ENCODE peak calls at places on chromosome 15, in four cellular contexts. B is GM12878, N is H1, X is K562. E is an unnamed sample.

GRCh38 chr15:59685737-59686297 is 3.3 kb downstream of the BNIP2 start:
- DNase-seq in B (no peak), N (no peak), X (peak), E (no peak)

GRCh38 chr15:68775671-68776476 is 44.8 kb downstream of the ANP32A start:
- DNase-seq in B (no peak), N (no peak), X (no peak), E (no peak)

GRCh38 chr15:59791079-59791478 is 102.0 kb upstream of the BNIP2 start:
- DNase-seq in B (no peak), N (no peak), X (no peak), E (no peak)

GRCh38 chr15:55703873-55704285 is 39.1 kb downstream of the PRTG start:
- DNase-seq in B (peak), N (no peak), X (no peak), E (no peak)

GRCh38 chr15:64844576-64845140 is 2.9 kb downstream of the PLEKHO2 start:
- DNase-seq in B (no peak), N (no peak), X (no peak), E (no peak)

GRCh38 chr15:31302778-31303433 is 23.7 kb upstream of the KLF13 start:
- DNase-seq in B (no peak), N (no peak), X (no peak), E (no peak)

GRCh38 chr15:69807752-69808151 is 290.0 kb downstream of the TLE3 start:
- DNase-seq in B (no peak), N (no peak), X (no peak), E (peak)

GRCh38 chr15:97745481-97746071 is 214.9 kb upstream of the ARRDC4 start:
- DNase-seq in B (no peak), N (no peak), X (peak), E (no peak)

GRCh38 chr15:45747426-45747825 is 112.6 kb downstream of the SQOR start:
- DNase-seq in B (no peak), N (no peak), X (no peak), E (no peak)

GRCh38 chr15:62573856-62574255 is 408.8 kb upstream of the C2CD4B start:
- DNase-seq in B (no peak), N (no peak), X (no peak), E (no peak)

GRCh38 chr15:78098131-78098755 is 5.9 kb downstream of the SH2D7 start:
- DNase-seq in B (no peak), N (no peak), X (no peak), E (no peak)

GRCh38 chr15:65773386-65774111 is 18.5 kb downstream of the DENND4A start:
- DNase-seq in B (peak), N (no peak), X (no peak), E (no peak)

GRCh38 chr15:78103406-78104118 is 11.2 kb downstream of the SH2D7 start:
- DNase-seq in B (peak), N (no peak), X (no peak), E (no peak)

GRCh38 chr15:60804986-60805949 is 326.3 kb upstream of the ICE2 start:
- DNase-seq in B (no peak), N (peak), X (no peak), E (no peak)

GRCh38 chr15:100665570-100665969 is 63.2 kb downstream of the ASB7 start:
- DNase-seq in B (no peak), N (no peak), X (no peak), E (no peak)

GRCh38 chr15:100663550-100664335 is 61.4 kb downstream of the ASB7 start:
- DNase-seq in B (no peak), N (no peak), X (no peak), E (no peak)

GRCh38 chr15:100658895-100659294 is 56.5 kb downstream of the ASB7 start:
- DNase-seq in B (no peak), N (no peak), X (no peak), E (no peak)

GRCh38 chr15:100661161-100661560 is 58.8 kb downstream of the ASB7 start:
- DNase-seq in B (no peak), N (no peak), X (no peak), E (no peak)

DNA sequence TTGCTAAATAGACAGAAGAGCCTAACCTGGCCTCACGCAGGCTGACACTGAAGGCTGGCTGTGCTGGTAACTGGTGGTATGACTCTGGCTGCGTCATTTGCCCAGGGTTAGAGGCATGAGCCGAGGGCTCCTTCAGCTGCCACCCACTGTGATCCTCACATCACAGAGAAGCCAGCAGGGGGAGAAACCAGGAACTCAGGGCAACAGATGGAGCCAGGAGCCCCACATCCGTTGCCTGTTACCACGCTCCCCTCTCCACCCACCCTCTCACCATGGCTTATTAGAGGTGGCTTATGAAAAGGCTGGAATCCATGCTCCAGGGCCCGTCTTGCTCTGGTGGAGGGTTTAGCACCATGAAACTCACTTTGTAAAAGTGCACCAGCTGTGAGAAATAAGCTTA is 60.7 kb downstream of the ASB7 start:
- DNase-seq in B (no peak), N (peak), X (peak), E (peak)
- TF ChIP-seq EGR1 in B (no peak), N (no peak), X (no peak), E (peak)

GRCh38 chr15:89362203-89363101 is 27.8 kb upstream of the POLG start:
- DNase-seq in B (no peak), N (no peak), X (no peak), E (no peak)

GRCh38 chr15:89358755-89359439 is 24.3 kb upstream of the POLG start:
- DNase-seq in B (peak), N (no peak), X (peak), E (peak)

GRCh38 chr15:89361451-89362202 is 27.0 kb upstream of the POLG start:
- DNase-seq in B (no peak), N (no peak), X (peak), E (no peak)

GRCh38 chr15:89359471-89360293 is 25.1 kb upstream of the POLG start:
- DNase-seq in B (no peak), N (no peak), X (no peak), E (no peak)

GRCh38 chr15:89360294-89360971 is 25.8 kb upstream of the POLG start:
- DNase-seq in B (no peak), N (no peak), X (no peak), E (no peak)
- TF ChIP-seq SIN3A in B (no peak), N (no peak), X (no peak), E (no peak)

GRCh38 chr15:92662797-92663196 is 7.2 kb upstream of the FAM174B start:
- DNase-seq in B (no peak), N (no peak), X (no peak), E (no peak)
- TF ChIP-seq EGR1 in B (no peak), N (no peak), X (no peak), E (no peak)

DNA sequence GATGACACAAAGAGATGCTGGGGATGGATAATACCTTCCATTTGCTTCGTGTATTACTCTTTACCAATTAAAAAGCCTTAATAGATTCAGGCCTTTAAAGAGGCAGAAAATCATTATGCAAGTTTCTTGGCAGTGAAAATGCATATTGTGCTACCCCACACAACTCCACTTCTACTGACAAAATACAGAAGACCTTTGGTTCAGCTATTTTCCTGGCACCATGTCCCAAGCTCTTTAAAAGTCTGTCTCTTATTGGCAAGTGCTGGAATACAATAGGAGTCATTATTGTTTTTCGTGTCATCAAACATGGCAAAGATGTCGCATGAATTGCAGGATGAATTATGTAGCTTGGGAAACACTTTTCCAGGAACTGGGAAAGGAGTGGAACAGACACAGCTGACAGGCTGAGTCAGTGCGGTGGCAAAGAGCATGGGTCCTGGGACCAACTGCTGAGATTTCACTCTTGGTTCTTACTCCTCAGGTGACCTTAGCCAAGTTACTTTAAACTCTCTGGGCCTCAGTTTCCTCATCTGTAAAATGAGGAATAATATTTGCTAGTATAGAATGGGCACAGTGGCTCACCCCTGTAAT is 5.5 kb upstream of the TSPAN3 start:
- DNase-seq in B (no peak), N (no peak), X (no peak), E (no peak)
- TF ChIP-seq SIN3A in B (no peak), N (no peak), X (no peak), E (no peak)

E was measured in HCT116.